ENCODE peak calls at places on chromosome 22, in eight cellular contexts. D is GM23338, L is IMR-90, B is fibroblast of mammary gland, T is vagina, W is right atrium auricular region, P is GM12865, J is adrenal gland. C is an unnamed sample.

GRCh38 chr22:19579113-19579811 is 55.1 kb upstream of the CLDN5 start:
- DNase-seq in W (no peak), B (no peak), J (no peak), T (no peak), P (no peak), L (no peak), D (no peak), C (no peak)

GRCh38 chr22:42277988-42278776 is 7.7 kb upstream of the TCF20 start:
- DNase-seq in D (no peak), J (no peak), P (peak; percentile 73), W (no peak), L (no peak), T (no peak), B (no peak), C (peak; percentile 80)

GRCh38 chr22:24435861-24436351 is 8.5 kb downstream of the ADORA2A start:
- DNase-seq in L (peak; percentile 39), W (no peak), D (no peak), P (no peak), J (peak; percentile 45), T (no peak), B (peak; percentile 81), C (no peak)

GRCh38 chr22:48947636-48948035 is 880.0 kb downstream of the BRD1 start:
- DNase-seq in B (no peak), T (no peak), P (no peak), J (no peak), D (no peak), W (peak; percentile 38), L (no peak), C (no peak)

GRCh38 chr22:47187558-47187957 is 425.1 kb downstream of the TBC1D22A start:
- DNase-seq in T (no peak), D (no peak), P (no peak), W (no peak), J (no peak), L (no peak), B (no peak), C (no peak)

GRCh38 chr22:33788927-33789326 is 131.3 kb downstream of the LARGE1 start:
- DNase-seq in B (no peak), D (no peak), P (no peak), T (no peak), J (no peak), L (no peak), W (no peak), C (no peak)

GRCh38 chr22:17501679-17502285 is 61.5 kb upstream of the SLC25A18 start:
- DNase-seq in J (peak; percentile 44), W (no peak), P (peak; percentile 80), T (no peak), D (peak; percentile 81), L (peak; percentile 66), B (peak; percentile 75), C (peak; percentile 22)

GRCh38 chr22:45551310-45552016 is 48.8 kb downstream of the FBLN1 start:
- DNase-seq in P (no peak), T (no peak), J (peak; percentile 84), B (peak; percentile 44), L (no peak), W (no peak), D (no peak), C (no peak)

GRCh38 chr22:29871684-29872083 is 11.3 kb upstream of the MTMR3 start:
- DNase-seq in P (no peak), L (no peak), W (no peak), D (peak; percentile 19), B (no peak), J (peak; percentile 78), T (no peak), C (no peak)
- H3K4me3 ChIP-seq in P (no peak overlapping the region), L (no peak overlapping the region), W (no peak overlapping the region), D (no peak overlapping the region), B (no peak overlapping the region), J (no peak overlapping the region), T (no peak overlapping the region), C (no peak overlapping the region)

DNA sequence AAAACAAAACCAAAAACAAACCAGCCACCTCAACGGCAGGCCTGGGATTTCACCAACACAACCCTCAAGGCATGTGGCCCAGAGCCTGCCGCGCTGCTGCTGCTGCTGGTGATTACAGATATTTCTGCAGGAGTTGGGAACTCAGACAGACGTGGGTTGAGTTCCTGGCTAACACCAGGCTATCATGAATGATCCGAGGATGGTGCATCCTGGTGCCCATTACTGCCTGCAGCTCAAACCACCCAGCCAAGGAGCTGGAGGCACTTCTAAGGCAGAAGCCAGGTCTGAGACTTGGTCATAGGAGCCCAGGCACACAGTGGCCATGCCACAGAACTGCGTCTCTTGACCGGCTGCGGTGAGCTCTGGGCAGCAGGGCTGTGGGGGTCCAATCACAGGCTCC is 151.8 kb downstream of the MPPED1 start:
- DNase-seq in B (no peak), D (no peak), J (no peak), P (no peak), T (no peak), L (no peak), W (no peak), C (no peak)
- H3K4me3 ChIP-seq in B (no peak overlapping the region), D (no peak overlapping the region), J (no peak overlapping the region), P (no peak overlapping the region), T (no peak overlapping the region), L (no peak overlapping the region), W (no peak overlapping the region), C (no peak overlapping the region)

DNA sequence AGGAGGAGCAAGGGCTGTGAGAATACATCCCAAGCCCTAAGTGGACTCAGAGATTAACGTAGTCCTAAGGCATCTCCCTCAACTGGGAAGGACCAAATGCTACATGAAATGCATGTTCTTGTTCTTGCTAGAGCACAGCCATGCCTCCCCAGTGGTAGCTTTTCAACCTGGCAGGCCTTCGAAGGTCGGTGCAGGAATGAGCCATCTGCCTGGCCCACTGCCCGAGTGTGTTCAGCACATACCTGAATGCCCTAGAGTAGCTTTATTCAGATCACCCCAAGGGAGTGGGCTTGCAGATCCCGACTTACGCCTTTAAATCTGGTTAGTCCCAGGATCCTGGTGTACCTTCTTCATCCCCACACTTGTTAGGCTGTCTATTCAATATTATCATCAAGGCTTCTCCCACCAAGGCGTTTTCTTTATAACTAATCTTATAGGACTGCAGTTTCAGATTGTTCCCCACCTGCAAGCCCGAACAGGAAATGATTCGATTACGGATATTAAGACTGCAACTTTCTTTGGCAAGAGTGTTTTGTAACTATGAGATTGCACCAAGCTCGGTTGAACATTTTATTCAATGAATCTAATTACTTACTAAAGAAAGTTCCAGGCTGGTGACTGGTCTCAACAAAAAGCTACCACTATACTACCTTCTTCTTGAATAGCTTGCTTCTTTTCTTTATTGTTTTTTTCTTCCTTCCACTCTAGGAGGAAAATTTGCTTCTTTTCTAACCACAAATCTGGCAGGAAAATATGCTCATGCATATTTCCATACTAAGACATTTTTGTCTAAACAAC is 115.6 kb downstream of the SGSM3 start:
- DNase-seq in D (no peak), B (peak; percentile 36), W (no peak), L (peak; percentile 60), P (no peak), J (peak; percentile 73), T (no peak), C (no peak)
- H3K4me3 ChIP-seq in D (no peak overlapping the region), B (no peak overlapping the region), W (no peak overlapping the region), L (no peak overlapping the region), P (no peak overlapping the region), J (no peak overlapping the region), T (no peak overlapping the region), C (no peak overlapping the region)

DNA sequence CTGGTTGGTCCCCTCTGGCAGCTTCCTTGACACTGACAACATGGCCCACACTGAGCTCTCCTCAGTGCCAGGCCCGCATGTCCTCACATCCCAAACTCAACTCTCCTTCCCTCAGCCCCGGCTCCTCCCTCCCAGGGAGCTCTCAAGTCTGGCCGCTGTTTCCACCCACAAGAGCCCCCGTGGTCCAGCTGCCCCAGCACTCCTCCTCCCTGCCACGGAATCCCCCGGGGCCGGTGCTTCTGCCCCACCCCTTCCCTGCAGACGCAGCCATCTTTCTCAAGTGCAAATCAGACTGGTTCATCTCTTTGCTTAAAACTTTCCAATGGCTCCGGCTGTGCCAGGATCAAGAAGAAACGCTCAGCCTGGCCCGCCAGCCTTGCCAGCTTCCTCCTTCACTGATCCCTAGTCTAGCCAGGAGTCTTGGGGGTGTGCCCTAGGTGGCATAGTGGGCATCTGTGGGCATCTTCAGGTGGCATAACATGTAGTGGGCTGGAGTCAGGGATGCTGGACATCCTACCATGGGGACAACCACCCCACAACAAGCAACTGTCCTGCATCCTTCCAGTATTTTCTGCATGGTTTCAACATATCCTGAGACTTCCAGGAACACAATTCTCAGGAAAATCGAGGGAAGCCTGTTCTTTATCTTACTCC is 22.3 kb upstream of the RASL10A start:
- DNase-seq in L (no peak), W (no peak), B (no peak), P (no peak), J (no peak), D (no peak), T (no peak), C (no peak)
- H3K4me3 ChIP-seq in L (no peak overlapping the region), W (no peak overlapping the region), B (no peak overlapping the region), P (no peak overlapping the region), J (no peak overlapping the region), D (no peak overlapping the region), T (no peak overlapping the region), C (no peak overlapping the region)

GRCh38 chr22:37267128-37267587 is 15.2 kb upstream of the CYTH4 start:
- DNase-seq in B (no peak), L (no peak), T (no peak), W (no peak), J (peak; percentile 39), P (peak; percentile 72), D (peak; percentile 84), C (peak; percentile 76)

GRCh38 chr22:37267661-37268413 is 14.5 kb upstream of the CYTH4 start:
- DNase-seq in L (peak; percentile 38), J (no peak), B (no peak), D (no peak), T (no peak), W (no peak), P (peak; percentile 49), C (no peak)

GRCh38 chr22:37263966-37264887 is 18.1 kb upstream of the CYTH4 start:
- DNase-seq in P (no peak), D (no peak), B (no peak), J (no peak), L (no peak), W (no peak), T (no peak), C (no peak)

GRCh38 chr22:37269930-37270678 is 12.2 kb upstream of the CYTH4 start:
- DNase-seq in D (no peak), P (no peak), W (no peak), T (no peak), L (no peak), B (no peak), J (no peak), C (no peak)

DNA sequence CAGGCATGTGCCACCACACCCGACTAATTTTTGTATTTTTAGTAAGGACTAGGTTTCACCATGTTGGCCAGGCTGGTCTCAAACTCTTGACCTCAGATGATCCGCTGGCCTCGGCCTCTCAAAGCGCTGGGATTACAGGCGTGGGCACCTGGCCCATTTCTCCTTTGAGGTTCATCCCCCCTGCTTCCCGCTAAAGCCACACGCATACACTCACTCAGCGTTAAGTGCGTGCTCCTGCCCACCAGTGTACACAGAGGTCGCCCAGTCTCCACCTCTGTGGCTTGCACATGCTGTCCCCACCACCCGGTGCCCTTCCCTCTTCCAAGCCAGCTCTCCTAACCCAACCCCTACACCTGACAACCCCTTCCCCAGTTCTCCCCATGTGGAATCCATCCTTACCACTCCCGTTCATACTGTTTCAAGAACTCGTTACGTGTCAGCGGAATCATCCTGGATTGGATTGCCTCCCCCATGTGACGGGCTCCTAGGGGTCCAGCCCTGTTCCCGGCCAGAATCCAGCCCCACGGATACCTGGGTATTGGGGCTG is 15.7 kb upstream of the CYTH4 start:
- DNase-seq in T (no peak), B (no peak), J (no peak), P (no peak), W (no peak), L (no peak), D (no peak), C (no peak)
- H3K4me3 ChIP-seq in T (no peak overlapping the region), B (peak overlapping the region; percentile 45), J (peak overlapping the region; percentile 64), P (peak overlapping the region; percentile 87), W (no peak overlapping the region), L (no peak overlapping the region), D (peak overlapping the region; percentile 8), C (no peak overlapping the region)

C was measured in BE2C.